ENCODE peak calls at places on chromosome 13, in four cellular contexts. One of them, this sample, is unnamed.

GRCh38 chr13:54174001-54174400 is 1145.4 kb downstream of the OLFM4 start:
- DNase-seq in heart left ventricle: no peak
- DNase-seq in sigmoid colon: no peak
- DNase-seq in K562: no peak
- DNase-seq in this sample: no peak

GRCh38 chr13:103273825-103274224 is 207.6 kb upstream of the SLC10A2 start:
- DNase-seq in sigmoid colon: no peak
- DNase-seq in heart left ventricle: no peak
- DNase-seq in K562: no peak
- DNase-seq in this sample: no peak

GRCh38 chr13:110485604-110486003 is 75.9 kb downstream of the RAB20 start:
- DNase-seq in heart left ventricle: no peak
- DNase-seq in K562: no peak
- DNase-seq in sigmoid colon: no peak
- DNase-seq in this sample: no peak

GRCh38 chr13:110114351-110114750 is 192.6 kb downstream of the COL4A1 start:
- DNase-seq in heart left ventricle: no peak
- DNase-seq in K562: no peak
- DNase-seq in sigmoid colon: no peak
- DNase-seq in this sample: no peak

GRCh38 chr13:27128825-27129627 is 42.6 kb downstream of the USP12 start:
- DNase-seq in sigmoid colon: no peak
- DNase-seq in heart left ventricle: no peak
- DNase-seq in K562: no peak
- DNase-seq in this sample: no peak

GRCh38 chr13:85638265-85638664 is 161.0 kb downstream of the SLITRK6 start:
- DNase-seq in sigmoid colon: no peak
- DNase-seq in K562: no peak
- DNase-seq in heart left ventricle: no peak
- DNase-seq in this sample: no peak

GRCh38 chr13:26024558-26024957 is 27.3 kb downstream of the SHISA2 start:
- DNase-seq in heart left ventricle: no peak
- DNase-seq in sigmoid colon: no peak
- DNase-seq in K562: no peak
- DNase-seq in this sample: peak

GRCh38 chr13:45482571-45483173 is 17.9 kb downstream of the COG3 start:
- DNase-seq in K562: no peak
- DNase-seq in sigmoid colon: no peak
- DNase-seq in heart left ventricle: no peak
- DNase-seq in this sample: no peak

GRCh38 chr13:30864352-30865130 is 41.5 kb upstream of the MEDAG start:
- DNase-seq in sigmoid colon: no peak
- DNase-seq in heart left ventricle: no peak
- DNase-seq in K562: no peak
- DNase-seq in this sample: no peak

GRCh38 chr13:72221276-72221962 is 354.4 kb upstream of the DACH1 start:
- DNase-seq in sigmoid colon: no peak
- DNase-seq in K562: peak
- DNase-seq in heart left ventricle: no peak
- DNase-seq in this sample: peak

DNA sequence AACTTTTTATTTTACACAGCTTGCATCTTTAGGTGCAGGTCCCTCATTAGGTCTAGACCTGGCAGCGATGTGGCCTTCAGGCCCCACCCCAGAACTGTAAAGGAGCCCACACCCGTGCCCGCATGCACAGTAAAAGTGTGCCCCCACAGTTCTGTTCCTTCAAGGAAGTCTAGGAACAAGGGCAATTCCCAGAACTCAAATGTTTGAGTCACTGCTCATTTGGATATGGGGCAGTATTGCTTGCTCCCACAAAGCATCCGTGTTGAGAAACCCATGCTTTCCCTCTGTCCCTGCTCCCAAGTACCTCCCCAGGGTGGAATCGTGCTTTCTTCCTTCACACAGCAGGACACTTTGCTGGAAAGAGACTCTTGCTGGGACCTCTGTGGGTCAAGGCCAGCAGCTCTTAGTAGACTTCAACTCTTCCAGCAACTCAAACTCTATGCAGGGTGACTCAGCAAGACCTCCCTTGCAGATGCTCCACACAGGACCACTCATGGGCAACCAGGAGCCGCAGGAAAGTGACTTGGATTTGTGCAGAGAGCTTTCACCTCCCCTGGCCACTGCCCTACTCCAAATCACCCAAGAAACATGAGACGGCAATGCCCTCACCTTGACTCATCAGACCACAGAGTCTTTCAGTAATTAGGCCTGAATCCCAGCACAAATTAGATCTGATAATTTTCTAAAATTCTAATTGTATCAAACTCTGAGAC is 12.3 kb downstream of the SLC7A1 start:
- DNase-seq in heart left ventricle: no peak
- DNase-seq in sigmoid colon: no peak
- DNase-seq in K562: peak
- DNase-seq in this sample: peak
- H3K27ac ChIP-seq in heart left ventricle: no peak
- H3K27ac ChIP-seq in sigmoid colon: no peak
- H3K27ac ChIP-seq in K562: no peak
- H3K27ac ChIP-seq in this sample: peak

GRCh38 chr13:111845621-111846351 is 221.2 kb upstream of the SOX1 start:
- DNase-seq in K562: no peak
- DNase-seq in sigmoid colon: no peak
- DNase-seq in heart left ventricle: no peak
- DNase-seq in this sample: no peak
- H3K4me3 ChIP-seq in K562: no peak
- H3K4me3 ChIP-seq in sigmoid colon: no peak
- H3K4me3 ChIP-seq in heart left ventricle: no peak
- H3K4me3 ChIP-seq in this sample: no peak

GRCh38 chr13:113880651-113881611 is 17.1 kb upstream of the GAS6 start:
- DNase-seq in K562: no peak
- DNase-seq in heart left ventricle: no peak
- DNase-seq in sigmoid colon: no peak
- DNase-seq in this sample: no peak

GRCh38 chr13:113883314-113883811 is 19.5 kb upstream of the GAS6 start:
- DNase-seq in heart left ventricle: no peak
- DNase-seq in K562: peak
- DNase-seq in sigmoid colon: no peak
- DNase-seq in this sample: peak

GRCh38 chr13:113882266-113882627 is 18.4 kb upstream of the GAS6 start:
- DNase-seq in K562: no peak
- DNase-seq in heart left ventricle: peak
- DNase-seq in sigmoid colon: no peak
- DNase-seq in this sample: peak

GRCh38 chr13:113882716-113883115 is 18.8 kb upstream of the GAS6 start:
- DNase-seq in K562: no peak
- DNase-seq in heart left ventricle: no peak
- DNase-seq in sigmoid colon: no peak
- DNase-seq in this sample: no peak

DNA sequence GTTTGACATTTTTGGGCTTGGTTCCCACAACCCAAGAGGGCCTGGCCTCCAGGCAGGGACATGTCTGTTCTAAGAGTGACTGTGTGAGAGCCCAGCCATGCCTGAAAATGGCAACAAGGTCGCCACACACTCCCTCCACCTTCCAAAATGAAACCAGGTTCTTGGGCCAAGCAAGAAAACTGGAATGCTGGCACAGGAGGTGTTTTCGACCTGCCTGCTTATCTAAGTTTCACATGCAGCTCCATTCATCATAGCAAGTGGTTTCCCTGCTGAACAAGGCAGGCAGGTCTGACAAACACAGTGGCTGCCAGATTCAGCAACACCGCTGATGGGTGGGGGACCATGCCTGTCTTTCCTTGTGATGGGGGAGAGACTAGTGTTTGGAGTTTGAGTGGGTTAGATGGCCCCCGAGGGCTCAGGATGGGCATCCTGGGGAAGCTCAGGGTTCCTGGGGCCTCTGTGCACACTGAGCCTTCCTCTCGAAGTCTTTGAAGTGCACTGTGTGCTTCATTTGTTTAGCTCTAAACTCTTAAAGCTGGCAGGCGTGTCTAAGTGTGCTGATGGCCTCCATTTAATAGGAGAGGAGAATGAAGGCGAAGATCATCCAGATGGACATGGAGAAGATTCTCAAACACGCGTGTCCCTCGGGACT is 17.9 kb upstream of the GAS6 start:
- DNase-seq in sigmoid colon: no peak
- DNase-seq in heart left ventricle: no peak
- DNase-seq in K562: no peak
- DNase-seq in this sample: no peak
- TF ChIP-seq POLR2A in sigmoid colon: no peak
- TF ChIP-seq POLR2A in heart left ventricle: no peak
- TF ChIP-seq POLR2A in K562: no peak
- TF ChIP-seq POLR2A in this sample: no peak

GRCh38 chr13:44158741-44159632 is 214.6 kb upstream of the SERP2 start:
- DNase-seq in sigmoid colon: no peak
- DNase-seq in K562: no peak
- DNase-seq in heart left ventricle: no peak
- DNase-seq in this sample: no peak
- H3K27ac ChIP-seq in sigmoid colon: peak
- H3K27ac ChIP-seq in K562: no peak
- H3K27ac ChIP-seq in heart left ventricle: peak
- H3K27ac ChIP-seq in this sample: peak

GRCh38 chr13:78609464-78610205 is 6.3 kb upstream of the POU4F1 start:
- DNase-seq in heart left ventricle: no peak
- DNase-seq in sigmoid colon: no peak
- DNase-seq in K562: no peak
- DNase-seq in this sample: no peak

GRCh38 chr13:78606471-78607408 is 3.4 kb upstream of the POU4F1 start:
- DNase-seq in heart left ventricle: no peak
- DNase-seq in sigmoid colon: no peak
- DNase-seq in K562: no peak
- DNase-seq in this sample: no peak

GRCh38 chr13:78607409-78608253 is 4.3 kb upstream of the POU4F1 start:
- DNase-seq in sigmoid colon: no peak
- DNase-seq in K562: no peak
- DNase-seq in heart left ventricle: no peak
- DNase-seq in this sample: no peak

GRCh38 chr13:78608705-78609463 is 5.5 kb upstream of the POU4F1 start:
- DNase-seq in K562: no peak
- DNase-seq in sigmoid colon: no peak
- DNase-seq in heart left ventricle: no peak
- DNase-seq in this sample: no peak

GRCh38 chr13:78608254-78608704 is 4.9 kb upstream of the POU4F1 start:
- DNase-seq in sigmoid colon: no peak
- DNase-seq in K562: no peak
- DNase-seq in heart left ventricle: no peak
- DNase-seq in this sample: no peak
- H3K4me3 ChIP-seq in sigmoid colon: peak
- H3K4me3 ChIP-seq in K562: no peak
- H3K4me3 ChIP-seq in heart left ventricle: peak
- H3K4me3 ChIP-seq in this sample: no peak

GRCh38 chr13:32538621-32539246 is at the start of gene N4BP2L2:
- DNase-seq in sigmoid colon: peak
- DNase-seq in K562: peak
- DNase-seq in heart left ventricle: peak
- DNase-seq in this sample: peak
- TF ChIP-seq POLR2A in sigmoid colon: peak
- TF ChIP-seq POLR2A in K562: peak
- TF ChIP-seq POLR2A in heart left ventricle: peak
- TF ChIP-seq POLR2A in this sample: no peak

DNA sequence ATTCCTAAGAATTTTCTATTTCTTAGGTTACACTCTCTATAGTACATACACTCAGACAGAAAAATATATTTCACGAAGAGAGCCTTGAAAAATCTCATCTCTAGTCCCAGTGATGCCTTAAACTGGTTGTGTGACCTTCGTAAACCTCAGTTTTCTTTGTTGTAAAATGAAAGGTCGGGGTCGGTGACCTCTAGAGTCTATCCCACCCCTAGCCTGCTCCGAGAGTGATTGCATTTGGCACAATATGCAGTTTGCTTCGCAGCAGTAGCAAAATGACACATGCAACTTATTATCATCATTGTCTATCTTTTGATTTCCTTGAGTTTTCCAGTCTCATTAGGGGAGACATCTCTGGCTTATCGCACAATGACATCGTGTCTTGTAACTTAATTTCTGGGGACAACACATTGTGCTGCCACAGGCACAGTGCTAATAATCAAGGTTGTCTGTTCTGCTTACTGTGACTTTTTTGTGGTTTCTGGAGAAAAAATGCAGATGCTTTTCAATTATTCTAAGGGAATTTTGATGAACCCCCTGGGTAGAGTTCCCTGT is 115.0 kb downstream of the GGACT start:
- DNase-seq in K562: no peak
- DNase-seq in sigmoid colon: no peak
- DNase-seq in heart left ventricle: no peak
- DNase-seq in this sample: no peak
- H3K27ac ChIP-seq in K562: no peak
- H3K27ac ChIP-seq in sigmoid colon: no peak
- H3K27ac ChIP-seq in heart left ventricle: no peak
- H3K27ac ChIP-seq in this sample: no peak

This sample was measured in testis.